ENCODE peak calls at places on chromosomes 13 and 19, in seven cellular contexts. T, Q, M, W, E, A and Y are unnamed samples.

GRCh38 chr19:49422407-49423277 is 599 bp downstream of the PTH2 start:
- DNase-seq in T (no peak), Q (peak), M (peak), W (peak), E (no peak), A (no peak), Y (peak)

GRCh38 chr13:94195715-94196114 is 283.8 kb downstream of the DCT start:
- DNase-seq in T (no peak), Q (no peak), M (no peak), W (no peak), E (no peak), A (no peak), Y (no peak)

GRCh38 chr19:43675269-43675879 is 5.4 kb upstream of the PLAUR start:
- DNase-seq in T (peak), Q (no peak), M (no peak), W (no peak), E (peak), A (no peak), Y (peak)

GRCh38 chr13:24745861-24746617 is 17.9 kb upstream of the RNF17 start:
- DNase-seq in T (no peak), Q (peak), M (no peak), W (no peak), E (no peak), A (no peak), Y (no peak)

GRCh38 chr19:57314146-57314545 is 6.1 kb upstream of the ZNF543 start:
- DNase-seq in T (no peak), Q (no peak), M (no peak), W (no peak), E (no peak), A (no peak), Y (no peak)

GRCh38 chr13:24734951-24735350 is 29.0 kb upstream of the RNF17 start:
- DNase-seq in T (no peak), Q (no peak), M (no peak), W (no peak), E (peak), A (no peak), Y (no peak)

GRCh38 chr19:19406878-19407639 is 1.6 kb downstream of the GATAD2A start:
- DNase-seq in T (no peak), Q (no peak), M (no peak), W (peak), E (no peak), A (peak), Y (peak)

GRCh38 chr13:58181111-58181510 is 549.6 kb downstream of the PCDH17 start:
- DNase-seq in T (no peak), Q (no peak), M (no peak), W (no peak), E (no peak), A (no peak), Y (no peak)

GRCh38 chr19:18198374-18198773 is 5.4 kb downstream of the MPV17L2 start:
- DNase-seq in T (no peak), Q (no peak), M (no peak), W (no peak), E (no peak), A (no peak), Y (no peak)

GRCh38 chr13:24076124-24076523 is 84.4 kb upstream of the SPATA13 start:
- DNase-seq in T (no peak), Q (no peak), M (no peak), W (no peak), E (no peak), A (peak), Y (no peak)

GRCh38 chr19:5316138-5316537 is 24.5 kb downstream of the PTPRS start:
- DNase-seq in T (no peak), Q (no peak), M (no peak), W (no peak), E (no peak), A (no peak), Y (no peak)

GRCh38 chr13:76836311-76836710 is 49.9 kb downstream of the KCTD12 start:
- DNase-seq in T (no peak), Q (no peak), M (no peak), W (no peak), E (no peak), A (no peak), Y (no peak)

GRCh38 chr13:53941588-53942190 is 913.1 kb downstream of the OLFM4 start:
- DNase-seq in T (no peak), Q (no peak), M (no peak), W (no peak), E (no peak), A (no peak), Y (no peak)

GRCh38 chr19:19630426-19630825 is 2.4 kb upstream of the LPAR2 start:
- DNase-seq in T (no peak), Q (no peak), M (no peak), W (no peak), E (no peak), A (no peak), Y (no peak)

GRCh38 chr13:110265682-110266430 is 41.1 kb downstream of the COL4A1 start:
- DNase-seq in T (no peak), Q (peak), M (peak), W (no peak), E (no peak), A (no peak), Y (peak)
- TF ChIP-seq JUND in T (no peak), Q (no peak), M (no peak), W (no peak), E (no peak), A (no peak), Y (no peak)

GRCh38 chr19:14650161-14650560 is 24.5 kb downstream of the ADGRE3 start:
- DNase-seq in T (no peak), Q (no peak), M (no peak), W (no peak), E (no peak), A (no peak), Y (no peak)
- TF ChIP-seq JUND in T (no peak), Q (no peak), M (no peak), W (no peak), E (no peak), A (no peak), Y (no peak)

GRCh38 chr19:2043864-2044708 is 7.0 kb downstream of the MKNK2 start:
- DNase-seq in T (no peak), Q (peak), M (no peak), W (no peak), E (no peak), A (no peak), Y (no peak)

GRCh38 chr19:2041686-2042484 is 9.2 kb downstream of the MKNK2 start:
- DNase-seq in T (peak), Q (peak), M (peak), W (peak), E (peak), A (no peak), Y (peak)

GRCh38 chr19:2044709-2045500 is 6.1 kb downstream of the MKNK2 start:
- DNase-seq in T (no peak), Q (no peak), M (no peak), W (no peak), E (no peak), A (no peak), Y (no peak)

GRCh38 chr19:2042485-2043268 is 8.4 kb downstream of the MKNK2 start:
- DNase-seq in T (no peak), Q (no peak), M (no peak), W (no peak), E (no peak), A (no peak), Y (peak)

GRCh38 chr19:2043269-2043641 is 7.8 kb downstream of the MKNK2 start:
- DNase-seq in T (no peak), Q (peak), M (no peak), W (no peak), E (no peak), A (no peak), Y (no peak)
- TF ChIP-seq JUND in T (no peak), Q (no peak), M (no peak), W (no peak), E (no peak), A (no peak), Y (no peak)

DNA sequence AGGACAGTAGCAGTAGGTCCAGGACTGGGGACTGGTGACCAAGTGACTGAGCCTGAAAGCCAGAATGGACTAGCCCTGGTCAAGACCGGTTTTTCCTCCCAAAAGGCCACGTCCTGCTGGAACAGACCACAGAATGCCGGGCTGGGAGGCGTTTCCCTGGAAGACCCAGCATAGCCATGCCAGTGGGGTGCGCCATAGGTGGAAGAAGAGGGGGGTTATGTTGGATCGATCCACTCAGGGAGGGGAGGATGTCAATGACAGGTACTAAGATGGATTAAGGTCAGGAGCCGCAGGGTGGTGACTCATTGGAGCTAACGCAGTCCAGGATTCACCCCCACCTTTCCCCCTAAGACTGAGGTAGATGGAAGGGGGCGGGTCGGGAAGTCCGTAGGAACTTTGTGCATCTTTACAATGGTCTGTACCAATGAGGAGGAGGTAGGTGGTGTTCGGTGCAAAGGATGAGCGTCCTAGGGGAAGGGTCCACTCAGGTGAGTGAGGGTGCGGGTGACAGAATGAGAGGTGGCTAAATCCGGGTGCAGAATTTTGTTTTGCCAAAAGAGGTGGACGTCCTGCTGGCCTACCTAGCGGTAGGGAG is 21.0 kb downstream of the VASP start:
- DNase-seq in T (no peak), Q (peak), M (no peak), W (peak), E (no peak), A (no peak), Y (no peak)
- TF ChIP-seq JUND in T (peak), Q (peak), M (no peak), W (peak), E (no peak), A (no peak), Y (peak)